ENCODE peak calls at places on chromosomes 11 and 22, in ten cellular contexts. K, E, Z, F, C, R, M, I, U and L are unnamed samples.

GRCh38 chr11:61587541-61587941 is 6.7 kb upstream of the SYT7 start:
- DNase-seq in I (peak; percentile 73), E (no peak), R (no peak), K (no peak), C (peak; percentile 66), M (peak; percentile 43), U (no peak), Z (peak; percentile 26), F (no peak), L (no peak)

GRCh38 chr11:66727883-66728759 is 895 bp downstream of the SPTBN2 start:
- DNase-seq in K (peak; percentile 31), U (peak; percentile 28), E (no peak), I (no peak), Z (no peak), F (peak; percentile 49), M (no peak), R (no peak), C (peak; percentile 81), L (no peak)

GRCh38 chr11:40602866-40603578 is 856.4 kb downstream of the LRRC4C start:
- DNase-seq in I (no peak), C (no peak), U (no peak), F (no peak), M (no peak), E (no peak), Z (no peak), R (no peak), K (no peak), L (no peak)

GRCh38 chr11:125224391-125225015 is 60.0 kb downstream of the PKNOX2 start:
- DNase-seq in K (peak; percentile 34), U (no peak), M (no peak), C (peak; percentile 65), Z (peak; percentile 75), I (peak; percentile 15), R (no peak), F (no peak), E (no peak), L (no peak)

GRCh38 chr11:44728491-44728910 is 1.7 kb downstream of the TSPAN18 start:
- DNase-seq in U (no peak), M (no peak), K (no peak), C (no peak), F (no peak), R (no peak), I (no peak), Z (no peak), E (no peak), L (no peak)

GRCh38 chr11:76339217-76339616 is 41.7 kb downstream of the THAP12 start:
- DNase-seq in Z (peak; percentile 60), M (no peak), C (no peak), K (no peak), R (no peak), I (peak; percentile 55), F (peak; percentile 14), U (no peak), E (peak; percentile 47), L (no peak)

GRCh38 chr22:37560682-37561208 is 465 bp downstream of the CDC42EP1 start:
- DNase-seq in Z (peak; percentile 78), I (peak; percentile 84), U (no peak), R (no peak), K (no peak), E (no peak), M (no peak), C (no peak), F (no peak), L (no peak)

GRCh38 chr11:66685276-66686099 is 7.8 kb upstream of the RBM4B start:
- DNase-seq in F (no peak), M (no peak), Z (no peak), K (no peak), R (peak; percentile 38), C (peak; percentile 90), E (no peak), I (no peak), U (no peak), L (no peak)

GRCh38 chr11:14554959-14555358 is 34.8 kb upstream of the PSMA1 start:
- DNase-seq in K (no peak), E (no peak), F (no peak), R (no peak), Z (peak; percentile 81), C (no peak), U (no peak), M (no peak), I (peak; percentile 11), L (no peak)

GRCh38 chr11:23727821-23728220 is 769.0 kb upstream of the LUZP2 start:
- DNase-seq in K (no peak), R (no peak), Z (peak; percentile 17), F (no peak), E (no peak), C (no peak), M (no peak), U (no peak), I (peak; percentile 38), L (no peak)

GRCh38 chr11:74147199-74147929 is 23.4 kb downstream of the C2CD3 start:
- DNase-seq in I (no peak), U (no peak), E (no peak), R (no peak), Z (no peak), K (no peak), M (no peak), C (no peak), F (no peak), L (no peak)

GRCh38 chr11:125072210-125072960 is 9.3 kb downstream of the SLC37A2 start:
- DNase-seq in M (no peak), E (no peak), F (peak; percentile 89), K (no peak), Z (no peak), U (no peak), C (no peak), I (no peak), R (no peak), L (peak; percentile 54)

GRCh38 chr22:20111045-20111688 is 4.7 kb upstream of the RANBP1 start:
- DNase-seq in K (no peak), Z (peak; percentile 30), F (peak; percentile 67), R (peak; percentile 36), M (no peak), U (no peak), E (no peak), I (peak; percentile 57), C (peak; percentile 14), L (no peak)

GRCh38 chr11:65854161-65854592 is 3.8 kb downstream of the CFL1 start:
- DNase-seq in F (no peak), I (no peak), M (no peak), E (no peak), K (no peak), R (no peak), C (no peak), U (peak; percentile 62), Z (no peak), L (no peak)

GRCh38 chr11:66315921-66316811 is 678 bp downstream of the CD248 start:
- DNase-seq in M (no peak), R (peak; percentile 70), K (no peak), I (peak; percentile 54), E (no peak), C (peak; percentile 46), U (no peak), Z (no peak), F (no peak), L (no peak)

GRCh38 chr22:22692707-22693530 is 48.5 kb downstream of the GGTLC2 start:
- DNase-seq in E (no peak), F (peak; percentile 83), R (peak; percentile 16), I (peak; percentile 79), U (peak; percentile 67), C (peak; percentile 68), Z (peak; percentile 64), M (peak; percentile 62), K (no peak), L (peak; percentile 85)

GRCh38 chr11:128765571-128766530 is 72.0 kb downstream of the FLI1 start:
- DNase-seq in I (peak; percentile 54), K (no peak), Z (peak; percentile 56), F (no peak), C (peak; percentile 42), M (no peak), U (no peak), E (no peak), R (no peak), L (no peak)

GRCh38 chr22:21657361-21658118 is 8.3 kb upstream of the PPIL2 start:
- DNase-seq in F (peak; percentile 85), I (peak; percentile 82), M (peak; percentile 67), Z (peak; percentile 15), K (peak; percentile 72), E (no peak), C (peak; percentile 87), U (peak; percentile 89), R (peak; percentile 71), L (peak; percentile 64)

GRCh38 chr11:128568166-128568778 is 19.1 kb downstream of the ETS1 start:
- DNase-seq in C (no peak), Z (no peak), F (no peak), E (no peak), M (no peak), I (no peak), K (no peak), U (no peak), R (no peak), L (no peak)